ENCODE peak calls at places on chromosomes 2 and 18, in nine cellular contexts. M is esophagus mucosa; X is activated CD8-positive, alpha-beta T cell treated with anti-CD3 and anti-CD28 coated beads for 36 hours; H is HepG2; A is upper lobe of right lung; Y is RWPE2; L is CD8-positive, alpha-beta T cell; E is left cardiac atrium; W is SK-N-SH treated with all-trans-retinoic acid at 6 μM for 48 hours. R is an unnamed sample.

GRCh38 chr2:237886702-237887481 is 27.5 kb downstream of the RAMP1 start:
- ATAC-seq in W (peak; percentile 73), H (peak; percentile 13), L (no peak), X (no peak), E (peak; percentile 74), Y (no peak), M (peak; percentile 27), A (peak; percentile 24), R (peak; percentile 91)

GRCh38 chr2:73076701-73077423 is 5.3 kb upstream of the SFXN5 start:
- ATAC-seq in W (no peak), X (no peak), Y (no peak), A (no peak), L (no peak), H (no peak), E (no peak), M (no peak), R (no peak)

GRCh38 chr18:63182247-63182771 is 137.3 kb downstream of the BCL2 start:
- ATAC-seq in L (no peak), Y (no peak), M (no peak), E (peak; percentile 1), A (no peak), W (no peak), X (no peak), H (no peak), R (no peak)

GRCh38 chr18:8450898-8451665 is 158.2 kb upstream of the RAB12 start:
- ATAC-seq in M (no peak), X (no peak), Y (no peak), A (no peak), H (peak; percentile 72), W (no peak), E (no peak), L (no peak), R (no peak)

GRCh38 chr2:102268529-102269524 is 42.5 kb upstream of the IL1RL1 start:
- ATAC-seq in Y (no peak), E (no peak), X (no peak), H (no peak), M (no peak), W (peak; percentile 48), L (no peak), A (peak; percentile 20), R (no peak)

GRCh38 chr2:121826036-121826435 is 70.6 kb downstream of the TSN start:
- ATAC-seq in H (no peak), L (no peak), M (no peak), X (no peak), E (peak; percentile 50), Y (no peak), A (no peak), W (no peak), R (no peak)

GRCh38 chr2:219856602-219857001 is 229.2 kb downstream of the SLC4A3 start:
- ATAC-seq in L (no peak), A (peak; percentile 61), X (no peak), Y (no peak), W (no peak), M (no peak), E (no peak), H (no peak), R (no peak)

GRCh38 chr2:66507673-66508127 is 72.8 kb downstream of the MEIS1 start:
- ATAC-seq in Y (peak; percentile 41), W (peak; percentile 12), H (peak; percentile 65), L (no peak), E (peak; percentile 63), A (no peak), M (no peak), X (no peak), R (no peak)

GRCh38 chr2:185221-185620 is 78.6 kb downstream of the SH3YL1 start:
- ATAC-seq in X (peak; percentile 51), E (no peak), H (no peak), A (no peak), W (no peak), L (no peak), Y (peak; percentile 77), M (peak; percentile 93), R (no peak)

GRCh38 chr18:54232485-54233227 is 8.2 kb upstream of the MBD2 start:
- ATAC-seq in E (no peak), H (peak; percentile 88), M (peak; percentile 28), X (no peak), A (peak; percentile 59), W (no peak), Y (no peak), L (no peak), R (no peak)

GRCh38 chr2:118403658-118404451 is 315.6 kb downstream of the INSIG2 start:
- ATAC-seq in W (no peak), X (peak; percentile 88), H (no peak), A (no peak), L (no peak), Y (peak; percentile 72), E (no peak), M (peak; percentile 68), R (no peak)

R was measured in gastroesophageal sphincter.